ENCODE peak calls at places on chromosome 11, in eight cellular contexts. H is left lung, F is SK-N-SH, A is BE2C, Y is right lobe of liver, P is heart left ventricle, X is Peyer's patch, N is left ventricle myocardium inferior. R is an unnamed sample. For H3K9me3, the result is how much of the 10 kb centered on the place peaks cover.

GRCh38 chr11:129973068-129973467 is 29.6 kb downstream of the PRDM10 start:
- DNase-seq in H (no peak), F (no peak), A (no peak), Y (no peak), P (no peak), X (no peak), N (no peak), R (no peak)

GRCh38 chr11:74676596-74676995 is 54.6 kb downstream of the CHRDL2 start:
- DNase-seq in H (peak), F (no peak), A (no peak), Y (no peak), P (no peak), X (no peak), N (no peak), R (no peak)

GRCh38 chr11:96045622-96046456 is 121.9 kb upstream of the MTMR2 start:
- DNase-seq in H (no peak), F (peak), A (peak), Y (no peak), P (peak), X (no peak), N (peak), R (no peak)

GRCh38 chr11:17598700-17599459 is 51.8 kb downstream of the OTOG start:
- DNase-seq in H (peak), F (peak), A (peak), Y (peak), P (peak), X (peak), N (peak), R (peak)

GRCh38 chr11:69640995-69641581 is at the start of gene CCND1:
- DNase-seq in H (peak), F (peak), A (peak), Y (peak), P (peak), X (peak), N (peak), R (no peak)

GRCh38 chr11:313787-314547 is at the start of gene IFITM1:
- DNase-seq in H (no peak), F (no peak), A (no peak), Y (peak), P (peak), X (peak), N (no peak), R (peak)

GRCh38 chr11:61999141-61999975 is 31.9 kb upstream of the FTH1 start:
- DNase-seq in H (no peak), F (no peak), A (no peak), Y (no peak), P (no peak), X (no peak), N (no peak), R (no peak)

GRCh38 chr11:74566386-74566960 is 25.9 kb upstream of the POLD3 start:
- DNase-seq in H (no peak), F (no peak), A (no peak), Y (peak), P (no peak), X (no peak), N (no peak), R (no peak)

GRCh38 chr11:27409742-27410141 is 46.7 kb upstream of the CCDC34 start:
- DNase-seq in H (no peak), F (no peak), A (no peak), Y (no peak), P (no peak), X (no peak), N (no peak), R (no peak)

GRCh38 chr11:2772544-2773031 is 72.8 kb upstream of the KCNQ1OT1 start:
- DNase-seq in H (peak), F (no peak), A (no peak), Y (peak), P (peak), X (peak), N (no peak), R (no peak)

GRCh38 chr11:86873573-86874083 is 73.3 kb downstream of the PRSS23 start:
- DNase-seq in H (no peak), F (no peak), A (no peak), Y (no peak), P (no peak), X (no peak), N (no peak), R (no peak)

GRCh38 chr11:93510196-93510898 is 32.8 kb downstream of the SMCO4 start:
- DNase-seq in H (no peak), F (no peak), A (no peak), Y (no peak), P (no peak), X (no peak), N (no peak), R (no peak)

GRCh38 chr11:70407121-70407520 is 8.8 kb downstream of the CTTN start:
- DNase-seq in H (no peak), F (no peak), A (no peak), Y (no peak), P (no peak), X (no peak), N (no peak), R (no peak)

GRCh38 chr11:3009481-3009880 is 17.4 kb upstream of the NAP1L4 start:
- DNase-seq in H (peak), F (no peak), A (no peak), Y (peak), P (no peak), X (peak), N (no peak), R (no peak)

GRCh38 chr11:129947474-129947873 is 52.1 kb upstream of the NFRKB start:
- DNase-seq in H (no peak), F (no peak), A (no peak), Y (no peak), P (no peak), X (no peak), N (no peak), R (no peak)

GRCh38 chr11:8019671-8020597 is 32.8 kb downstream of the EIF3F start:
- DNase-seq in H (no peak), F (peak), A (peak), Y (peak), P (no peak), X (no peak), N (no peak), R (no peak)

GRCh38 chr11:32266611-32267010 is 168.7 kb downstream of the WT1 start:
- DNase-seq in H (no peak), F (no peak), A (no peak), Y (no peak), P (no peak), X (no peak), N (no peak), R (no peak)

GRCh38 chr11:124865902-124866851 is 945 bp downstream of the ROBO3 start:
- DNase-seq in H (no peak), F (peak), A (peak), Y (no peak), P (no peak), X (peak), N (no peak), R (peak)

GRCh38 chr11:2521081-2521480 is 76.3 kb downstream of the KCNQ1 start:
- DNase-seq in H (peak), F (no peak), A (peak), Y (no peak), P (no peak), X (peak), N (no peak), R (no peak)

GRCh38 chr11:12100886-12101285 is 9.5 kb upstream of the MICAL2 start:
- DNase-seq in H (no peak), F (no peak), A (no peak), Y (no peak), P (peak), X (no peak), N (peak), R (no peak)

GRCh38 chr11:102229510-102230119 is 87.7 kb upstream of the BIRC3 start:
- DNase-seq in H (no peak), F (no peak), A (no peak), Y (no peak), P (no peak), X (no peak), N (no peak), R (no peak)

GRCh38 chr11:70841264-70841663 is 411.1 kb downstream of the SHANK2 start:
- DNase-seq in H (no peak), F (no peak), A (no peak), Y (no peak), P (no peak), X (no peak), N (no peak), R (no peak)

GRCh38 chr11:13691296-13691899 is 22.9 kb downstream of the FAR1 start:
- DNase-seq in H (no peak), F (no peak), A (no peak), Y (no peak), P (no peak), X (no peak), N (no peak), R (no peak)

GRCh38 chr11:70112017-70112434 is 33.9 kb downstream of the ANO1 start:
- DNase-seq in H (no peak), F (no peak), A (no peak), Y (no peak), P (peak), X (no peak), N (no peak), R (no peak)

GRCh38 chr11:61776561-61777075 is 15.8 kb downstream of the TMEM258 start:
- DNase-seq in H (peak), F (peak), A (peak), Y (peak), P (no peak), X (peak), N (no peak), R (no peak)

GRCh38 chr11:11588243-11588642 is 33.6 kb downstream of the GALNT18 start:
- DNase-seq in H (no peak), F (no peak), A (no peak), Y (no peak), P (peak), X (no peak), N (no peak), R (no peak)

GRCh38 chr11:130672911-130673310 is 224.5 kb downstream of the ADAMTS15 start:
- DNase-seq in H (no peak), F (no peak), A (no peak), Y (no peak), P (no peak), X (no peak), N (no peak), R (no peak)

GRCh38 chr11:103803062-103803461 is 233.4 kb upstream of the DDI1 start:
- DNase-seq in H (no peak), F (no peak), A (no peak), Y (no peak), P (no peak), X (no peak), N (no peak), R (no peak)

GRCh38 chr11:62536301-62536957 is 10.2 kb downstream of the AHNAK start:
- DNase-seq in H (no peak), F (no peak), A (no peak), Y (no peak), P (peak), X (no peak), N (no peak), R (no peak)

GRCh38 chr11:29395555-29396072 is 621.2 kb downstream of the KCNA4 start:
- DNase-seq in H (no peak), F (no peak), A (no peak), Y (no peak), P (no peak), X (no peak), N (no peak), R (no peak)

DNA sequence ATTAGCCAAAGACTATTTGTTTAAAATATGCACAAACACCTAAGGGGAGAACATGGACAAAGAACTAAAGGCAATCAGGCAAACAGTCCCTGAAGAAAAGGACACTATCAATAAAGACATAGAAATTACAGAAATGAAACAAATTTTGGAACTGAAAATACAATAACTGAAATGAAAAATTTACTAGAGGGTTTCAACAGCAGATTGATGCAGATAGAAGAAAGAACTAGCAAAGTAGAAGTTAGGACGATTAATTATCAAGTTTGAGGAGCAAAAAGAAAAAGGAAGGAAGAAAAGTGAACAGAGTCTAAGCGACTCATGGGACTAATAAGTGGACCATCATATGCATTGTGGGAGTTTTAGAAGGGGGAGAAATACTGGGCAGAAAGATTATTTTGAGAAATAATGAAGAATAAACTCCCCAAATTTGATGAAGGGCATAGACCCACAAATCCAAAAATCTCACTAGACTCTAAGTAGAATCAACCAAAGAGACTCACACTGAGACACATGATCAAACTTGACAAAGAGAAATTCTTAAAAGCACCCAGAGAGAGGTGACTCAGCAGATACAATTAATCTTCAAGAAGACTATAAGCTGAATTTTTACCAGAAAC is 62.9 kb downstream of the JAM3 start:
- DNase-seq in H (no peak), F (no peak), A (no peak), Y (no peak), P (no peak), X (no peak), N (no peak), R (no peak)
- H3K9me3 ChIP-seq in H (under half), F (under half), A (under half), Y (under half), P (under half), X (under half), N (under half), R (under half)

GRCh38 chr11:55914482-55914881 is at the start of gene OR5W2:
- DNase-seq in H (no peak), F (no peak), A (no peak), Y (no peak), P (no peak), X (no peak), N (no peak), R (no peak)
- H3K9me3 ChIP-seq in H (under half), F (under half), A (under half), Y (under half), P (under half), X (under half), N (under half), R (under half)

GRCh38 chr11:46637546-46637945 is 20.2 kb downstream of the ATG13 start:
- DNase-seq in H (no peak), F (no peak), A (no peak), Y (no peak), P (no peak), X (no peak), N (no peak), R (no peak)
- H3K9me3 ChIP-seq in H (under half), F (under half), A (under half), Y (under half), P (under half), X (under half), N (under half), R (under half)

DNA sequence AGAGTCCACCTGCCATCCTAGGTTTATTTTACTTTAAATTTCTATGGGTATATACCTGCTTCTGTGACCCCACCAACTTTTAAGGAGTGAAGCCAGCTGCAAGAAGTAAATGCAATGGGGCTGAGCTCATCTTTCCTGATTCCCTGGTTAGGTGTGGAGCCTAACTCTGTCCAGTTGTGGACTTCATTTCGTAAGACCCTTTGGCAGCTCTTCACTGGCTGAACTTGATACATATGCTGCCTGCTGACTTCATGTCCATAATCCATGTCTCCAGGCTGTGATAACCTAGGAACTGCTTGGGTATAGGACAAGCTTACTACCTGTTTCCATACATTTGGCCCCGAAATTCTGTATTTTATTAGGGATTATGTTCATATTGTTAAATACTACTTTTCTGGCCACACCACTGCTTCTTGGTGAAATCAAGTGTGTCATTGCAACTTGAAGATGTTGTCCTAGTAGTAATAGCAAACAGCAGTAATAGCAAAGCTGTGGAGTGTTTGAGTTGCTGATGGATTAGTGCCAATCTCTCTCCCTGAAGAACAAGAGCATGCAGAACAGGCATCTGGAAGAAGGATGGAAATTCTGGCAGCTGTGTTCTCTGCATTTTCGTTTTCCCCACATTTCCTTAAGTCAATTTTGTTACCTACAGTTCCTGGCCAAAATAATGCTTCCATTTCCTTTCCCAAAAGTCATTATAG is 31.2 kb downstream of the LDLRAD3 start:
- DNase-seq in H (no peak), F (no peak), A (no peak), Y (no peak), P (no peak), X (no peak), N (no peak), R (no peak)
- H3K9me3 ChIP-seq in H (under half), F (under half), A (under half), Y (under half), P (under half), X (under half), N (under half), R (under half)

GRCh38 chr11:114623720-114624119 is 28.1 kb upstream of the NXPE4 start:
- DNase-seq in H (no peak), F (no peak), A (no peak), Y (no peak), P (no peak), X (no peak), N (no peak), R (no peak)
- H3K9me3 ChIP-seq in H (under half), F (under half), A (under half), Y (under half), P (under half), X (under half), N (under half), R (under half)

GRCh38 chr11:132631956-132632355 is 900.3 kb downstream of the OPCML start:
- DNase-seq in H (no peak), F (peak), A (no peak), Y (no peak), P (no peak), X (no peak), N (no peak), R (no peak)
- H3K9me3 ChIP-seq in H (under half), F (under half), A (under half), Y (under half), P (under half), X (under half), N (under half), R (under half)

R was measured in T-helper 17 cell.